ENCODE peak calls at places on chromosome 20, in five cellular contexts. P is activated CD4-positive, alpha-beta T cell treated with anti-CD3 and anti-CD28 coated beads, Interleukin-2, amount 50 U/mL, for 4 hours; A is MCF 10A; M is HTR-8/SVneo; C is GM18507. R is an unnamed sample.

GRCh38 chr20:37406010-37406998 is 60.4 kb downstream of the SRC start:
- DNase-seq in P (no peak), A (peak), M (peak), C (peak), R (peak)

GRCh38 chr20:1828786-1829131 is 66.4 kb upstream of the SIRPA start:
- DNase-seq in P (no peak), A (no peak), M (no peak), C (no peak), R (no peak)

GRCh38 chr20:60976913-60977312 is 275.1 kb upstream of the CDH4 start:
- DNase-seq in P (no peak), A (no peak), M (no peak), C (no peak), R (no peak)

GRCh38 chr20:7882076-7882475 is 58.2 kb downstream of the HAO1 start:
- DNase-seq in P (no peak), A (no peak), M (no peak), C (no peak), R (no peak)

GRCh38 chr20:40663991-40664880 is 24.8 kb downstream of the MAFB start:
- DNase-seq in P (no peak), A (no peak), M (no peak), C (no peak), R (no peak)

GRCh38 chr20:44072381-44072780 is 114.6 kb downstream of the JPH2 start:
- DNase-seq in P (no peak), A (no peak), M (no peak), C (no peak), R (no peak)

GRCh38 chr20:59672576-59672975 is 68.2 kb downstream of the PHACTR3 start:
- DNase-seq in P (no peak), A (no peak), M (no peak), C (no peak), R (no peak)

GRCh38 chr20:11379257-11380011 is 538.3 kb upstream of the BTBD3 start:
- DNase-seq in P (no peak), A (no peak), M (no peak), C (no peak), R (no peak)

GRCh38 chr20:17568972-17569471 is 853 bp upstream of the DSTN start:
- DNase-seq in P (peak), A (peak), M (peak), C (no peak), R (no peak)

GRCh38 chr20:58033026-58033536 is 195.4 kb downstream of the ANKRD60 start:
- DNase-seq in P (no peak), A (no peak), M (no peak), C (no peak), R (no peak)

GRCh38 chr20:63979549-63980316 is at the start of gene SAMD10:
- DNase-seq in P (peak), A (no peak), M (peak), C (no peak), R (peak)